ENCODE peak calls at places on chromosomes 12 and 14, in four cellular contexts. K is HepG2, I is H1, L is K562. Q is an unnamed sample.

GRCh38 chr12:87518508-87518907 is 510.7 kb downstream of the C12orf50 start:
- DNase-seq in K (no peak), I (no peak), L (no peak), Q (no peak)

GRCh38 chr12:75389061-75389460 is 1.8 kb upstream of the GLIPR1L2 start:
- DNase-seq in K (no peak), I (no peak), L (no peak), Q (peak; percentile 78)

GRCh38 chr14:29861996-29862395 is 65.7 kb downstream of the PRKD1 start:
- DNase-seq in K (no peak), I (no peak), L (no peak), Q (no peak)

GRCh38 chr14:23633160-23633701 is 2.9 kb upstream of the DHRS2 start:
- DNase-seq in K (peak; percentile 91), I (no peak), L (no peak), Q (no peak)

GRCh38 chr14:94089479-94089878 is 8.4 kb downstream of the IFI27L1 start:
- DNase-seq in K (no peak), I (no peak), L (no peak), Q (no peak)

GRCh38 chr14:61080591-61081010 is 99.6 kb downstream of the SLC38A6 start:
- DNase-seq in K (no peak), I (no peak), L (no peak), Q (no peak)

GRCh38 chr14:72961579-72962335 is 35.5 kb downstream of the DCAF4 start:
- DNase-seq in K (no peak), I (no peak), L (no peak), Q (peak; percentile 81)

GRCh38 chr12:69966409-69966808 is 141.4 kb downstream of the MYRFL start:
- DNase-seq in K (peak; percentile 3), I (no peak), L (no peak), Q (peak; percentile 65)

GRCh38 chr14:53002576-53002975 is 51.7 kb upstream of the FERMT2 start:
- DNase-seq in K (peak; percentile 13), I (no peak), L (peak; percentile 52), Q (no peak)

GRCh38 chr14:22819191-22819988 is 4.2 kb upstream of the SLC7A7 start:
- DNase-seq in K (peak; percentile 82), I (peak; percentile 68), L (no peak), Q (no peak)

GRCh38 chr12:106065506-106065905 is 73.2 kb downstream of the NUAK1 start:
- DNase-seq in K (no peak), I (no peak), L (no peak), Q (no peak)

GRCh38 chr12:30110970-30111586 is 327.3 kb upstream of the TMTC1 start:
- DNase-seq in K (no peak), I (no peak), L (no peak), Q (no peak)

GRCh38 chr12:105508096-105508495 is 177.6 kb downstream of the C12orf75 start:
- DNase-seq in K (no peak), I (no peak), L (no peak), Q (no peak)

GRCh38 chr14:55386037-55386798 is 25.4 kb downstream of the ATG14 start:
- DNase-seq in K (no peak), I (no peak), L (no peak), Q (no peak)

GRCh38 chr12:68572650-68573049 is 38.0 kb upstream of the RAP1B start:
- DNase-seq in K (no peak), I (no peak), L (no peak), Q (peak; percentile 13)

GRCh38 chr14:94173885-94174621 is at the start of gene PPP4R4:
- DNase-seq in K (peak; percentile 89), I (peak; percentile 95), L (peak; percentile 93), Q (peak; percentile 70)

GRCh38 chr14:51908086-51908485 is 47.7 kb downstream of the GNG2 start:
- DNase-seq in K (no peak), I (no peak), L (no peak), Q (no peak)

GRCh38 chr14:71148627-71149026 is 241.4 kb downstream of the PCNX1 start:
- DNase-seq in K (no peak), I (no peak), L (no peak), Q (no peak)

GRCh38 chr12:92608418-92609091 is 94.2 kb upstream of the PLEKHG7 start:
- DNase-seq in K (peak; percentile 25), I (no peak), L (no peak), Q (peak; percentile 33)

GRCh38 chr12:104290320-104290719 is 13.2 kb upstream of the EID3 start:
- DNase-seq in K (no peak), I (no peak), L (no peak), Q (no peak)

GRCh38 chr12:5758347-5758746 is 186.7 kb downstream of the ANO2 start:
- DNase-seq in K (no peak), I (no peak), L (no peak), Q (no peak)

GRCh38 chr14:50342211-50343080 is 30.3 kb downstream of the DMAC2L start:
- DNase-seq in K (peak; percentile 66), I (no peak), L (peak; percentile 53), Q (no peak)

GRCh38 chr14:23362200-23362599 is 2.8 kb downstream of the EFS start:
- DNase-seq in K (peak; percentile 36), I (no peak), L (no peak), Q (no peak)

GRCh38 chr14:89232366-89233070 is 184.5 kb downstream of the FOXN3 start:
- DNase-seq in K (peak; percentile 89), I (no peak), L (no peak), Q (no peak)

GRCh38 chr14:24481622-24482324 is 26.3 kb downstream of the CMA1 start:
- DNase-seq in K (peak; percentile 97), I (peak; percentile 89), L (peak; percentile 73), Q (peak; percentile 44)

GRCh38 chr12:121872546-121873223 is 14.0 kb upstream of the HPD start:
- DNase-seq in K (no peak), I (no peak), L (peak; percentile 27), Q (no peak)

GRCh38 chr12:53427905-53428594 is 4.4 kb downstream of the AMHR2 start:
- DNase-seq in K (no peak), I (no peak), L (peak; percentile 15), Q (peak; percentile 80)

GRCh38 chr12:130514149-130514551 is 176.5 kb downstream of the PIWIL1 start:
- DNase-seq in K (no peak), I (peak; percentile 67), L (no peak), Q (no peak)

GRCh38 chr12:75908961-75909699 is 122.4 kb downstream of the PHLDA1 start:
- DNase-seq in K (peak; percentile 27), I (no peak), L (no peak), Q (no peak)

GRCh38 chr12:95385646-95386045 is 88.3 kb upstream of the METAP2 start:
- DNase-seq in K (no peak), I (no peak), L (no peak), Q (no peak)

GRCh38 chr12:105352049-105352448 is 21.6 kb downstream of the C12orf75 start:
- DNase-seq in K (no peak), I (no peak), L (no peak), Q (no peak)

GRCh38 chr12:24972078-24972477 is 23.2 kb upstream of the BCAT1 start:
- DNase-seq in K (no peak), I (no peak), L (no peak), Q (no peak)

GRCh38 chr12:24974216-24974615 is 25.3 kb upstream of the BCAT1 start:
- DNase-seq in K (no peak), I (no peak), L (no peak), Q (no peak)

GRCh38 chr12:24977060-24977459 is 28.2 kb upstream of the BCAT1 start:
- DNase-seq in K (no peak), I (no peak), L (no peak), Q (no peak)

GRCh38 chr12:24977711-24978110 is 28.8 kb upstream of the BCAT1 start:
- DNase-seq in K (no peak), I (no peak), L (no peak), Q (no peak)

GRCh38 chr12:24975425-24975824 is 26.5 kb upstream of the BCAT1 start:
- DNase-seq in K (no peak), I (no peak), L (no peak), Q (no peak)
- TF ChIP-seq FOSL1 in K (no peak), I (no peak), L (no peak), Q (no peak)

DNA sequence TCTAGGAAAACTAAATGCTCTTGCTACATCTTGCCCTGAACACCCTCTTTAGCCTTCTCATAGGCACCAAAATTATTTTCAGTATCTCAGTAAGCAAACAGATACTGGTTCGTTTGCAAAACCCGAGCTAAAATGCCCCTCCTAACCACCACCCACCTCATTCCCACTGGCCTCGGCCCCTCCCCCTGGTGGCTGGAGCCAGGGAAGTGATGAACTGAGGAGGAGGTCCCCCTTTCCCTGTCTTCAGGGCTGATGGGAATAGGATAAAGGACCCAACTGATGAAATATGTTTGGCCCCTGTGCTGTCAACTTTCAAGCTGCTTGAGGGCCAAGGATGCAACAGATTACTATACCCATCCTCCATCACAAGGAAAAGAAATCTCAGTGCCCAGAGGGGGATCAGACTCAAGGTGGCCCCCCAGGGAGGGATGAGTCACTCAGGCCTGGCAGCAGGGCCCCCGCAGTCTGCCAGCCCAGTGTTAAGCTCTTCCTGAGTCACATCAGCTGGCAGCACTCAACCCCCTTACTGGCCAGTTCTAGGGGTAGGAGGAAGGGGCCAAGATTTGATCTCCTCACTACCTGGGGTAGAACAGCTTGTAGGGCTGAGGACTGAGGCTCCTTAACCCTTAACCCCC is 1.7 kb downstream of the ANKRD52 start:
- DNase-seq in K (no peak), I (no peak), L (peak; percentile 25), Q (no peak)
- TF ChIP-seq FOSL1 in K (no peak), I (no peak), L (no peak), Q (no peak)

GRCh38 chr12:12266389-12266872 is 413 bp downstream of the LRP6 start:
- DNase-seq in K (no peak), I (no peak), L (no peak), Q (no peak)

GRCh38 chr12:12266873-12267634 is at the start of gene LRP6:
- DNase-seq in K (peak; percentile 80), I (peak; percentile 94), L (peak; percentile 84), Q (peak; percentile 88)

GRCh38 chr12:12265035-12265434 is 1.8 kb downstream of the LRP6 start:
- DNase-seq in K (no peak), I (no peak), L (no peak), Q (no peak)

GRCh38 chr12:12263909-12264308 is 2.9 kb downstream of the LRP6 start:
- DNase-seq in K (no peak), I (no peak), L (no peak), Q (no peak)

DNA sequence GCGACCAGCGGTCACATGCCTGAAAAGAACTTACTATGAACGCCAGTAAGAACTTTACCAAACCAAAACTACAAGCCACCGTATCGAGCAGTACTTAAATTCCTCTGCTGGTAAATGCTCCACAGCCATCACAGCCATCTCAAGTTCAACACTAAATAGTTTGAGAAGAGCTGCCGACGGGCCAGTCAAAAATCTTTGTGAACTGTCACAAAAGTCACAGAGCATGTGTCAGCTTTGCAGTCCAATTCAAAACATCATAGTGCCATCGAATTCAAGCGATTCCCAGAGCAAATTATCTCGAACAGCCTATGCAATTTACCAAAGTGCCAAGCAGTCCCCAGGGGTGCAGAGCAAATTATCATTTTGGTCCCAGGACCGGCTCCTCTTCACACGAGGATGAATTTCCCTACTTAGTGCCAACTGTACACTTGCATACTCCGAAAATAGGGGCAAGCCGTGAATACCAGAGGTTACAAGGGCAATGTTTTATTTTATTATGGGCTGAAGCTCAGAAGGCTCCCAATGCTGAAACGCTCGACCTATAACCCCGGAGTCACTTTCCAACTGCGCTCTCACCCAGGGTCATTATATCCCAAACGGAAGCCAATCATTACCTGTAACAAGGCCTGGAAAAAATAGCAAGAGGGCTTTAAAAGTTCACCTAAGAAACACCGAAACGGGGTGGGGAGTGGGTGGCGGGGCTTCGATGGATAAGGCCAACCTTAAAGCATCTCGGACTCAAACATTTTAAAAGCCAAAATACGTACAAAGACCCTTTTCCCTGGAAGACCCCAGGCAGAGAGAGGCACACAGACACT is 1.1 kb downstream of the LRP6 start:
- DNase-seq in K (no peak), I (no peak), L (no peak), Q (no peak)
- TF ChIP-seq FOSL1 in K (no peak), I (no peak), L (no peak), Q (no peak)

GRCh38 chr14:59060841-59061240 is 127.6 kb upstream of the DAAM1 start:
- DNase-seq in K (no peak), I (no peak), L (no peak), Q (no peak)
- TF ChIP-seq FOSL1 in K (no peak), I (no peak), L (no peak), Q (no peak)